ENCODE peak calls at places on chromosomes 13 and 19, in nine cellular contexts. One of them, this sample, is unnamed.

GRCh38 chr19:51702103-51702753 is 9.1 kb downstream of the SPACA6 start:
- DNase-seq in T47D: no peak
- DNase-seq in GM12865: peak; percentile 20
- DNase-seq in left kidney: peak; percentile 81
- DNase-seq in GM04503: no peak
- DNase-seq in non-pigmented ciliary epithelial cell: no peak
- DNase-seq in glutamatergic neuron: peak; percentile 70
- DNase-seq in MCF 10A: peak; percentile 73
- DNase-seq in brain microvascular endothelial cell: no peak
- DNase-seq in this sample: peak; percentile 54

GRCh38 chr13:95716231-95716630 is 39.3 kb downstream of the DNAJC3 start:
- DNase-seq in T47D: no peak
- DNase-seq in GM12865: no peak
- DNase-seq in left kidney: no peak
- DNase-seq in GM04503: no peak
- DNase-seq in non-pigmented ciliary epithelial cell: no peak
- DNase-seq in glutamatergic neuron: no peak
- DNase-seq in MCF 10A: no peak
- DNase-seq in brain microvascular endothelial cell: no peak
- DNase-seq in this sample: no peak

GRCh38 chr19:58332697-58333096 is 5.9 kb downstream of the ZSCAN22 start:
- DNase-seq in T47D: no peak
- DNase-seq in GM12865: no peak
- DNase-seq in left kidney: no peak
- DNase-seq in GM04503: no peak
- DNase-seq in non-pigmented ciliary epithelial cell: no peak
- DNase-seq in glutamatergic neuron: no peak
- DNase-seq in MCF 10A: no peak
- DNase-seq in brain microvascular endothelial cell: no peak
- DNase-seq in this sample: no peak

GRCh38 chr19:40982594-40983101 is 8.4 kb upstream of the CYP2B6 start:
- DNase-seq in T47D: no peak
- DNase-seq in GM12865: no peak
- DNase-seq in left kidney: no peak
- DNase-seq in GM04503: no peak
- DNase-seq in non-pigmented ciliary epithelial cell: peak; percentile 4
- DNase-seq in glutamatergic neuron: no peak
- DNase-seq in MCF 10A: no peak
- DNase-seq in brain microvascular endothelial cell: no peak
- DNase-seq in this sample: no peak

GRCh38 chr19:46287585-46287984 is 9.3 kb upstream of the HIF3A start:
- DNase-seq in T47D: no peak
- DNase-seq in GM12865: no peak
- DNase-seq in left kidney: no peak
- DNase-seq in GM04503: no peak
- DNase-seq in non-pigmented ciliary epithelial cell: no peak
- DNase-seq in glutamatergic neuron: no peak
- DNase-seq in MCF 10A: no peak
- DNase-seq in brain microvascular endothelial cell: no peak
- DNase-seq in this sample: no peak

GRCh38 chr19:51439021-51439465 is 19.2 kb downstream of the SIGLEC8 start:
- DNase-seq in T47D: no peak
- DNase-seq in GM12865: peak; percentile 58
- DNase-seq in left kidney: no peak
- DNase-seq in GM04503: no peak
- DNase-seq in non-pigmented ciliary epithelial cell: no peak
- DNase-seq in glutamatergic neuron: no peak
- DNase-seq in MCF 10A: peak; percentile 42
- DNase-seq in brain microvascular endothelial cell: no peak
- DNase-seq in this sample: no peak

GRCh38 chr19:10975374-10976036 is 14.7 kb downstream of the SMARCA4 start:
- DNase-seq in T47D: no peak
- DNase-seq in GM12865: no peak
- DNase-seq in left kidney: peak; percentile 46
- DNase-seq in GM04503: peak; percentile 39
- DNase-seq in non-pigmented ciliary epithelial cell: no peak
- DNase-seq in glutamatergic neuron: no peak
- DNase-seq in MCF 10A: no peak
- DNase-seq in brain microvascular endothelial cell: peak; percentile 20
- DNase-seq in this sample: no peak

GRCh38 chr13:113769106-113769505 is 10.1 kb downstream of the TMEM255B start:
- DNase-seq in T47D: no peak
- DNase-seq in GM12865: no peak
- DNase-seq in left kidney: no peak
- DNase-seq in GM04503: no peak
- DNase-seq in non-pigmented ciliary epithelial cell: no peak
- DNase-seq in glutamatergic neuron: no peak
- DNase-seq in MCF 10A: no peak
- DNase-seq in brain microvascular endothelial cell: no peak
- DNase-seq in this sample: no peak

GRCh38 chr13:75685239-75685697 is 49.1 kb downstream of the LMO7 start:
- DNase-seq in T47D: no peak
- DNase-seq in GM12865: no peak
- DNase-seq in left kidney: no peak
- DNase-seq in GM04503: peak; percentile 81
- DNase-seq in non-pigmented ciliary epithelial cell: peak; percentile 67
- DNase-seq in glutamatergic neuron: no peak
- DNase-seq in MCF 10A: peak; percentile 81
- DNase-seq in brain microvascular endothelial cell: peak; percentile 80
- DNase-seq in this sample: no peak

GRCh38 chr19:18433039-18433691 is 4.8 kb downstream of the ISYNA1 start:
- DNase-seq in T47D: no peak
- DNase-seq in GM12865: peak; percentile 86
- DNase-seq in left kidney: peak; percentile 90
- DNase-seq in GM04503: no peak
- DNase-seq in non-pigmented ciliary epithelial cell: no peak
- DNase-seq in glutamatergic neuron: peak; percentile 65
- DNase-seq in MCF 10A: no peak
- DNase-seq in brain microvascular endothelial cell: no peak
- DNase-seq in this sample: peak; percentile 75

GRCh38 chr13:48112896-48113525 is 18.1 kb upstream of the MED4 start:
- DNase-seq in T47D: no peak
- DNase-seq in GM12865: no peak
- DNase-seq in left kidney: no peak
- DNase-seq in GM04503: no peak
- DNase-seq in non-pigmented ciliary epithelial cell: no peak
- DNase-seq in glutamatergic neuron: no peak
- DNase-seq in MCF 10A: no peak
- DNase-seq in brain microvascular endothelial cell: peak; percentile 27
- DNase-seq in this sample: no peak

GRCh38 chr19:13526552-13526951 is 20.3 kb upstream of the CACNA1A start:
- DNase-seq in T47D: no peak
- DNase-seq in GM12865: peak; percentile 9
- DNase-seq in left kidney: no peak
- DNase-seq in GM04503: no peak
- DNase-seq in non-pigmented ciliary epithelial cell: no peak
- DNase-seq in glutamatergic neuron: peak; percentile 59
- DNase-seq in MCF 10A: peak; percentile 16
- DNase-seq in brain microvascular endothelial cell: no peak
- DNase-seq in this sample: no peak

GRCh38 chr19:17777840-17778620 is 16.9 kb upstream of the B3GNT3 start:
- DNase-seq in T47D: peak; percentile 59
- DNase-seq in GM12865: peak; percentile 78
- DNase-seq in left kidney: peak; percentile 70
- DNase-seq in GM04503: no peak
- DNase-seq in non-pigmented ciliary epithelial cell: no peak
- DNase-seq in glutamatergic neuron: peak; percentile 80
- DNase-seq in MCF 10A: peak; percentile 83
- DNase-seq in brain microvascular endothelial cell: peak; percentile 61
- DNase-seq in this sample: peak; percentile 82

GRCh38 chr13:65836066-65836465 is 1394.1 kb downstream of the PCDH9 start:
- DNase-seq in T47D: no peak
- DNase-seq in GM12865: no peak
- DNase-seq in left kidney: no peak
- DNase-seq in GM04503: no peak
- DNase-seq in non-pigmented ciliary epithelial cell: no peak
- DNase-seq in glutamatergic neuron: no peak
- DNase-seq in MCF 10A: no peak
- DNase-seq in brain microvascular endothelial cell: no peak
- DNase-seq in this sample: no peak

GRCh38 chr13:113448545-113448884 is 4.8 kb downstream of the ADPRHL1 start:
- DNase-seq in T47D: no peak
- DNase-seq in GM12865: peak; percentile 54
- DNase-seq in left kidney: no peak
- DNase-seq in GM04503: no peak
- DNase-seq in non-pigmented ciliary epithelial cell: no peak
- DNase-seq in glutamatergic neuron: no peak
- DNase-seq in MCF 10A: peak; percentile 9
- DNase-seq in brain microvascular endothelial cell: no peak
- DNase-seq in this sample: no peak

GRCh38 chr19:32750441-32751055 is 31.0 kb downstream of the TDRD12 start:
- DNase-seq in T47D: no peak
- DNase-seq in GM12865: no peak
- DNase-seq in left kidney: no peak
- DNase-seq in GM04503: no peak
- DNase-seq in non-pigmented ciliary epithelial cell: no peak
- DNase-seq in glutamatergic neuron: no peak
- DNase-seq in MCF 10A: peak; percentile 5
- DNase-seq in brain microvascular endothelial cell: no peak
- DNase-seq in this sample: no peak

GRCh38 chr13:57633141-57633949 is 1.8 kb downstream of the PCDH17 start:
- DNase-seq in T47D: no peak
- DNase-seq in GM12865: no peak
- DNase-seq in left kidney: peak; percentile 88
- DNase-seq in GM04503: no peak
- DNase-seq in non-pigmented ciliary epithelial cell: no peak
- DNase-seq in glutamatergic neuron: peak; percentile 90
- DNase-seq in MCF 10A: no peak
- DNase-seq in brain microvascular endothelial cell: no peak
- DNase-seq in this sample: peak; percentile 79

GRCh38 chr13:23069571-23069970 is 111.2 kb upstream of the SGCG start:
- DNase-seq in T47D: no peak
- DNase-seq in GM12865: no peak
- DNase-seq in left kidney: no peak
- DNase-seq in GM04503: peak; percentile 72
- DNase-seq in non-pigmented ciliary epithelial cell: peak; percentile 36
- DNase-seq in glutamatergic neuron: no peak
- DNase-seq in MCF 10A: peak; percentile 1
- DNase-seq in brain microvascular endothelial cell: no peak
- DNase-seq in this sample: no peak

GRCh38 chr19:19338082-19338481 is 17.5 kb downstream of the MAU2 start:
- DNase-seq in T47D: no peak
- DNase-seq in GM12865: no peak
- DNase-seq in left kidney: no peak
- DNase-seq in GM04503: no peak
- DNase-seq in non-pigmented ciliary epithelial cell: no peak
- DNase-seq in glutamatergic neuron: no peak
- DNase-seq in MCF 10A: peak; percentile 72
- DNase-seq in brain microvascular endothelial cell: no peak
- DNase-seq in this sample: no peak

GRCh38 chr19:35117017-35117570 is 1.5 kb downstream of the FXYD3 start:
- DNase-seq in T47D: no peak
- DNase-seq in GM12865: no peak
- DNase-seq in left kidney: no peak
- DNase-seq in GM04503: no peak
- DNase-seq in non-pigmented ciliary epithelial cell: no peak
- DNase-seq in glutamatergic neuron: peak; percentile 53
- DNase-seq in MCF 10A: no peak
- DNase-seq in brain microvascular endothelial cell: no peak
- DNase-seq in this sample: no peak

GRCh38 chr13:39144941-39145533 is 106.8 kb downstream of the NHLRC3 start:
- DNase-seq in T47D: peak; percentile 50
- DNase-seq in GM12865: peak; percentile 60
- DNase-seq in left kidney: peak; percentile 80
- DNase-seq in GM04503: peak; percentile 14
- DNase-seq in non-pigmented ciliary epithelial cell: peak; percentile 20
- DNase-seq in glutamatergic neuron: peak; percentile 39
- DNase-seq in MCF 10A: peak; percentile 75
- DNase-seq in brain microvascular endothelial cell: peak; percentile 53
- DNase-seq in this sample: peak; percentile 56

GRCh38 chr19:36489920-36490415 is 607 bp upstream of the ZNF566 start:
- DNase-seq in T47D: peak; percentile 51
- DNase-seq in GM12865: peak; percentile 95
- DNase-seq in left kidney: peak; percentile 98
- DNase-seq in GM04503: no peak
- DNase-seq in non-pigmented ciliary epithelial cell: peak; percentile 82
- DNase-seq in glutamatergic neuron: peak; percentile 81
- DNase-seq in MCF 10A: no peak
- DNase-seq in brain microvascular endothelial cell: peak; percentile 96
- DNase-seq in this sample: peak; percentile 91

GRCh38 chr13:67366533-67366932 is 136.4 kb upstream of the PCDH9 start:
- DNase-seq in T47D: no peak
- DNase-seq in GM12865: no peak
- DNase-seq in left kidney: no peak
- DNase-seq in GM04503: no peak
- DNase-seq in non-pigmented ciliary epithelial cell: no peak
- DNase-seq in glutamatergic neuron: no peak
- DNase-seq in MCF 10A: peak; percentile 26
- DNase-seq in brain microvascular endothelial cell: peak; percentile 31
- DNase-seq in this sample: no peak

GRCh38 chr19:55220525-55220924 is 8.0 kb downstream of the TMEM86B start:
- DNase-seq in T47D: no peak
- DNase-seq in GM12865: no peak
- DNase-seq in left kidney: peak; percentile 58
- DNase-seq in GM04503: no peak
- DNase-seq in non-pigmented ciliary epithelial cell: no peak
- DNase-seq in glutamatergic neuron: no peak
- DNase-seq in MCF 10A: no peak
- DNase-seq in brain microvascular endothelial cell: no peak
- DNase-seq in this sample: no peak

GRCh38 chr19:46515879-46516350 is 20.2 kb upstream of the PNMA8B start:
- DNase-seq in T47D: no peak
- DNase-seq in GM12865: peak; percentile 38
- DNase-seq in left kidney: peak; percentile 46
- DNase-seq in GM04503: no peak
- DNase-seq in non-pigmented ciliary epithelial cell: no peak
- DNase-seq in glutamatergic neuron: no peak
- DNase-seq in MCF 10A: peak; percentile 34
- DNase-seq in brain microvascular endothelial cell: peak; percentile 26
- DNase-seq in this sample: peak; percentile 77

This sample was measured in SK-N-SH.